ENCODE peak calls at places on chromosomes 12 and 14, in five cellular contexts. One of them, this sample, is unnamed.

GRCh38 chr12:82659343-82660207 is 27.1 kb upstream of the TMTC2 start:
- DNase-seq in substantia nigra: no peak
- DNase-seq in stimulated activated CD8-positive, alpha-beta memory T cell treated with anti-CD3 and anti-CD28 coated beads, Interleukin-12 subunit alpha, Interleukin-12 subunit beta, amount 100 ng/mL, for 4 hours: no peak
- DNase-seq in AG09309: no peak
- DNase-seq in pancreas: no peak
- DNase-seq in this sample: no peak

GRCh38 chr14:23569443-23570151 is 2.0 kb upstream of the AP1G2 start:
- DNase-seq in substantia nigra: no peak
- DNase-seq in stimulated activated CD8-positive, alpha-beta memory T cell treated with anti-CD3 and anti-CD28 coated beads, Interleukin-12 subunit alpha, Interleukin-12 subunit beta, amount 100 ng/mL, for 4 hours: no peak
- DNase-seq in AG09309: no peak
- DNase-seq in pancreas: no peak
- DNase-seq in this sample: peak

GRCh38 chr12:20950248-20950647 is 139.7 kb downstream of the SLCO1B3 start:
- DNase-seq in substantia nigra: no peak
- DNase-seq in stimulated activated CD8-positive, alpha-beta memory T cell treated with anti-CD3 and anti-CD28 coated beads, Interleukin-12 subunit alpha, Interleukin-12 subunit beta, amount 100 ng/mL, for 4 hours: no peak
- DNase-seq in AG09309: no peak
- DNase-seq in pancreas: no peak
- DNase-seq in this sample: peak

GRCh38 chr14:89959853-89960493 is 4.2 kb downstream of the TDP1 start:
- DNase-seq in substantia nigra: no peak
- DNase-seq in stimulated activated CD8-positive, alpha-beta memory T cell treated with anti-CD3 and anti-CD28 coated beads, Interleukin-12 subunit alpha, Interleukin-12 subunit beta, amount 100 ng/mL, for 4 hours: no peak
- DNase-seq in AG09309: no peak
- DNase-seq in pancreas: no peak
- DNase-seq in this sample: no peak

GRCh38 chr14:75926431-75926830 is 55.4 kb downstream of the TGFB3 start:
- DNase-seq in substantia nigra: no peak
- DNase-seq in stimulated activated CD8-positive, alpha-beta memory T cell treated with anti-CD3 and anti-CD28 coated beads, Interleukin-12 subunit alpha, Interleukin-12 subunit beta, amount 100 ng/mL, for 4 hours: no peak
- DNase-seq in AG09309: no peak
- DNase-seq in pancreas: no peak
- DNase-seq in this sample: no peak

GRCh38 chr14:24863933-24864708 is 185.8 kb downstream of the STXBP6 start:
- DNase-seq in substantia nigra: no peak
- DNase-seq in stimulated activated CD8-positive, alpha-beta memory T cell treated with anti-CD3 and anti-CD28 coated beads, Interleukin-12 subunit alpha, Interleukin-12 subunit beta, amount 100 ng/mL, for 4 hours: no peak
- DNase-seq in AG09309: no peak
- DNase-seq in pancreas: no peak
- DNase-seq in this sample: no peak

GRCh38 chr12:20722142-20722541 is 27.0 kb downstream of the SLCO1C1 start:
- DNase-seq in substantia nigra: no peak
- DNase-seq in stimulated activated CD8-positive, alpha-beta memory T cell treated with anti-CD3 and anti-CD28 coated beads, Interleukin-12 subunit alpha, Interleukin-12 subunit beta, amount 100 ng/mL, for 4 hours: no peak
- DNase-seq in AG09309: no peak
- DNase-seq in pancreas: no peak
- DNase-seq in this sample: no peak

GRCh38 chr12:13069380-13069779 is 25.2 kb downstream of the FAM234B start:
- DNase-seq in substantia nigra: no peak
- DNase-seq in stimulated activated CD8-positive, alpha-beta memory T cell treated with anti-CD3 and anti-CD28 coated beads, Interleukin-12 subunit alpha, Interleukin-12 subunit beta, amount 100 ng/mL, for 4 hours: no peak
- DNase-seq in AG09309: no peak
- DNase-seq in pancreas: no peak
- DNase-seq in this sample: no peak

GRCh38 chr14:92473261-92473946 is 40.2 kb upstream of the RIN3 start:
- DNase-seq in substantia nigra: no peak
- DNase-seq in stimulated activated CD8-positive, alpha-beta memory T cell treated with anti-CD3 and anti-CD28 coated beads, Interleukin-12 subunit alpha, Interleukin-12 subunit beta, amount 100 ng/mL, for 4 hours: no peak
- DNase-seq in AG09309: peak
- DNase-seq in pancreas: no peak
- DNase-seq in this sample: peak

GRCh38 chr14:21311614-21312013 is 31.7 kb downstream of the RPGRIP1 start:
- DNase-seq in substantia nigra: no peak
- DNase-seq in stimulated activated CD8-positive, alpha-beta memory T cell treated with anti-CD3 and anti-CD28 coated beads, Interleukin-12 subunit alpha, Interleukin-12 subunit beta, amount 100 ng/mL, for 4 hours: no peak
- DNase-seq in AG09309: no peak
- DNase-seq in pancreas: no peak
- DNase-seq in this sample: no peak

GRCh38 chr12:11653215-11653753 is 3.8 kb downstream of the ETV6 start:
- DNase-seq in substantia nigra: no peak
- DNase-seq in stimulated activated CD8-positive, alpha-beta memory T cell treated with anti-CD3 and anti-CD28 coated beads, Interleukin-12 subunit alpha, Interleukin-12 subunit beta, amount 100 ng/mL, for 4 hours: no peak
- DNase-seq in AG09309: no peak
- DNase-seq in pancreas: no peak
- DNase-seq in this sample: no peak